ENCODE peak calls at places on chromosomes 1 and 21, in seven cellular contexts. A, N, D, K, J, G and L are unnamed samples.

GRCh38 chr1:27618341-27619067 is 14.6 kb upstream of the AHDC1 start:
- DNase-seq in A (no peak), N (no peak), D (no peak), K (no peak), J (no peak), G (no peak), L (no peak)

GRCh38 chr1:245401881-245402598 is 247.3 kb downstream of the KIF26B start:
- DNase-seq in A (no peak), N (no peak), D (no peak), K (no peak), J (peak), G (no peak), L (no peak)

GRCh38 chr1:89451011-89451410 is 73.6 kb upstream of the LRRC8B start:
- DNase-seq in A (no peak), N (no peak), D (peak), K (no peak), J (no peak), G (no peak), L (no peak)

GRCh38 chr1:190376067-190376466 is 101.6 kb downstream of the BRINP3 start:
- DNase-seq in A (no peak), N (no peak), D (no peak), K (no peak), J (no peak), G (no peak), L (no peak)

GRCh38 chr1:75258351-75258750 is 124.2 kb downstream of the LHX8 start:
- DNase-seq in A (no peak), N (no peak), D (no peak), K (no peak), J (no peak), G (no peak), L (no peak)

GRCh38 chr1:180243517-180244221 is 13.6 kb downstream of the LHX4 start:
- DNase-seq in A (no peak), N (peak), D (no peak), K (no peak), J (peak), G (peak), L (no peak)

GRCh38 chr1:111956155-111956817 is 33.2 kb downstream of the KCND3 start:
- DNase-seq in A (no peak), N (no peak), D (no peak), K (no peak), J (no peak), G (no peak), L (no peak)

GRCh38 chr1:30034105-30034626 is 689.2 kb downstream of the MATN1 start:
- DNase-seq in A (no peak), N (no peak), D (no peak), K (no peak), J (no peak), G (no peak), L (no peak)

GRCh38 chr1:178031856-178032320 is 62.0 kb upstream of the RASAL2 start:
- DNase-seq in A (no peak), N (peak), D (peak), K (peak), J (peak), G (peak), L (peak)

GRCh38 chr21:31282095-31282709 is 61.9 kb downstream of the TIAM1 start:
- DNase-seq in A (no peak), N (peak), D (peak), K (no peak), J (no peak), G (no peak), L (peak)

GRCh38 chr21:43639470-43640178 is 19.7 kb downstream of the HSF2BP start:
- DNase-seq in A (no peak), N (no peak), D (peak), K (no peak), J (peak), G (peak), L (no peak)

GRCh38 chr1:100363831-100364230 is 11.5 kb downstream of the CDC14A start:
- DNase-seq in A (no peak), N (peak), D (no peak), K (no peak), J (no peak), G (no peak), L (no peak)

GRCh38 chr1:170162385-170163226 is 16.8 kb downstream of the NTMT2 start:
- DNase-seq in A (no peak), N (no peak), D (peak), K (no peak), J (peak), G (no peak), L (no peak)

GRCh38 chr1:200275816-200276453 is 133.9 kb downstream of the ZNF281 start:
- DNase-seq in A (no peak), N (no peak), D (no peak), K (no peak), J (no peak), G (no peak), L (no peak)

GRCh38 chr21:16239659-16240265 is 510.0 kb downstream of the USP25 start:
- DNase-seq in A (no peak), N (no peak), D (no peak), K (no peak), J (no peak), G (peak), L (no peak)

GRCh38 chr21:35530726-35531125 is 481.6 kb upstream of the RUNX1 start:
- DNase-seq in A (no peak), N (no peak), D (no peak), K (no peak), J (no peak), G (no peak), L (no peak)

GRCh38 chr1:225554216-225554812 is 98.6 kb downstream of the ENAH start:
- DNase-seq in A (no peak), N (peak), D (peak), K (peak), J (peak), G (peak), L (peak)

GRCh38 chr1:225651872-225652725 is 824 bp downstream of the ENAH start:
- DNase-seq in A (no peak), N (no peak), D (no peak), K (peak), J (peak), G (peak), L (no peak)

GRCh38 chr1:35536551-35537162 is 20.5 kb downstream of the KIAA0319L start:
- DNase-seq in A (no peak), N (no peak), D (no peak), K (no peak), J (no peak), G (no peak), L (no peak)

GRCh38 chr1:155205035-155205434 is 2.7 kb downstream of the THBS3 start:
- DNase-seq in A (no peak), N (no peak), D (no peak), K (no peak), J (no peak), G (no peak), L (no peak)

GRCh38 chr1:207998691-207999090 is 87.8 kb upstream of the CD34 start:
- DNase-seq in A (no peak), N (no peak), D (no peak), K (no peak), J (no peak), G (no peak), L (no peak)

DNA sequence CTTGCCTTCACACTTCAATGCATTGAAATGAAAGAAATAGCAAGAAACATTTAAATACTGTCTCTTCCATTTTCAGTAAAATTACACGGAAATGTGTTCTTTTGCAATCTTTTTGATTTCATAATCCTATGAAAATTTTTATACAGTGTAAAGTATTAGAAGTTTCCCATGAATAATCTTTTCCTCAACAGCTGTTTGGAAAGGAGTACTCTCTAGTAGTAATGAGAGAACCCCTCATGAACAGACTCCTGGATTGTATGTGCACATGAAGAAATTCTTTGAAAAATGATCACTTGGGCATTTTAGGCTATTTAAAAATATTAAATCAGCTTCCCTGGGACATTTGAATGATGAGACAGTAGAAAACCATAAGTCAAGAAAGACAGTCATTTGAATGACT is 64.4 kb downstream of the LHX9 start:
- DNase-seq in A (no peak), N (no peak), D (no peak), K (no peak), J (no peak), G (no peak), L (no peak)
- TF ChIP-seq RAD21 in A (no peak), N (no peak), D (no peak), K (no peak), J (no peak), G (no peak), L (no peak)

GRCh38 chr21:25036775-25037174 is 570.5 kb downstream of the MRPL39 start:
- DNase-seq in A (no peak), N (no peak), D (no peak), K (no peak), J (no peak), G (no peak), L (no peak)

DNA sequence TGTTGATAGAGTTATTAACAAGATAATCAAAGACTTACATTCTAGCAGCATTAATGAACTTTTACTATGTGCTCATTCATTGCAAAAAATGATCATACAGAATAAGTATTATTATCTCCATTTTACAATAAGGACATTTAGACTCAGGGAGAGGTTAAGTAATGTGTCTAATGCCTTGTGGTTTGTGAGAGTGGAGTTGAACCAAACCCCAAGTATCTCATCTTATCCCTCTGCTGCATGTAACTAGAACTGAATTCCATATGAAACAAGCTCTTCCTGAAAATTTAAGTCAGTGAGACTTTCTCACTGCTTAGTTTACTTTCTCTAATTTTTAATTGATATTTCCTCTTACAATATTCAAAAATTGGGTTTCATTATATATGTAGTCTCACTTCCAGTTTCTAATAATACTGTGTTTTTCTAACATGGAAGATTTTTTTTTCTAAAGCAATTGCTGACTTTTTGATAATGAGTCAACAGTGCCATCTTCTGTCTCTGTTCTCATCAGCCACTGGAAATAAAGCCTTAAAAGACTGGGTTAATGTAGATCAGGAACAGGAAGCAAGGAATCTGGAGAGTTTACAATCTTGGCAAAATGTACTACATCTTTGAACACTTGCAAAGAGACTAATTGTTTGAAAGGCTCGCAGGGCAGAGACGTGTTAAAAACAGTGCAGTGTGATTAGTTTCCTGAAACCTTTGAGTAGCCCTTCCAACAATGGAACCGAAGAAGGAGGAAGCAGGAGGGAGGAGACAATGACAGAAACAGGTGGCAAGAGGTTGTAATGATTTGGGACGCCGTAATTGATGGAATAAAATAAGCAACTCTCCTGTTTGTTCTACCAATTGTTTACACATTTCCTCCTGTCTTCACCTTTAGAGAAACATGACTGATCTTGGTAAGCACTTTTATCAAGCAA is 567.6 kb downstream of the MRPL39 start:
- DNase-seq in A (peak), N (peak), D (peak), K (no peak), J (no peak), G (no peak), L (no peak)
- TF ChIP-seq RAD21 in A (peak), N (no peak), D (no peak), K (peak), J (no peak), G (no peak), L (no peak)

DNA sequence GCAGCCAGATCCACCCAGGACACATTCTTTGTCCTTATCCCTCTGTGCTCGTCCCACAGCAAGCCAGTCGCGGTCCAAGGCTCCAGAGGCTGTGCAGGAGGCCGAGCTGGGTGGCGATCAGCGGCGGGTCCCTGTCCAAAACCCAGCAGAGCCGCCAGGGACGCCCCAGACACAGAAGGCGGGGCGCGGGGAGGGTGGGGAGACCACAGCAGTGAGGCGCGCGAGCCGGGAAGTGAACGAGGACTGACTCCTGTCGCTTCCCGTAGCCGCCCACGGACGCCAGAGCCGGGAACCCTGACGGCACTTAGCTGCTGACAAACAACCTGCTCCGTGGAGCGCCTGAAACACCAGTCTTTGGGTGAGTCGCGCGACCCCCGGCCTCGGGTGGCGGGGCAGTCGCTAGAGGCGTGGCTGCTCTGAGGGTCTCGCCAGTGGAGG is at the start of gene LGALS8:
- DNase-seq in A (no peak), N (peak), D (peak), K (peak), J (peak), G (peak), L (peak)
- TF ChIP-seq RAD21 in A (no peak), N (no peak), D (no peak), K (no peak), J (no peak), G (no peak), L (no peak)

GRCh38 chr1:222546548-222547259 is 1.2 kb downstream of the HHIPL2 start:
- DNase-seq in A (no peak), N (no peak), D (peak), K (peak), J (peak), G (peak), L (no peak)
- TF ChIP-seq RAD21 in A (no peak), N (no peak), D (no peak), K (no peak), J (no peak), G (no peak), L (no peak)

GRCh38 chr21:45377866-45378257 is 27.1 kb upstream of the COL18A1 start:
- DNase-seq in A (no peak), N (no peak), D (no peak), K (no peak), J (no peak), G (no peak), L (no peak)
- TF ChIP-seq RAD21 in A (no peak), N (no peak), D (no peak), K (no peak), J (no peak), G (no peak), L (no peak)